ENCODE peak calls at places on chromosomes 2 and 18, in nine cellular contexts. One of them, this sample, is unnamed.

GRCh38 chr2:102092518-102092917 is 50.0 kb upstream of the IL1R1 start:
- DNase-seq in GM23338: no peak
- DNase-seq in HCT116: no peak
- DNase-seq in breast epithelium: no peak
- DNase-seq in cardiac muscle cell: no peak
- DNase-seq in lower lobe of right lung: no peak
- DNase-seq in cardiac fibroblast: no peak
- DNase-seq in AG10803: no peak
- DNase-seq in Peyer's patch: no peak
- DNase-seq in this sample: peak; percentile 52

GRCh38 chr18:543447-543846 is 36.7 kb upstream of the CETN1 start:
- DNase-seq in GM23338: no peak
- DNase-seq in HCT116: no peak
- DNase-seq in breast epithelium: no peak
- DNase-seq in cardiac muscle cell: no peak
- DNase-seq in lower lobe of right lung: no peak
- DNase-seq in cardiac fibroblast: no peak
- DNase-seq in AG10803: no peak
- DNase-seq in Peyer's patch: no peak
- DNase-seq in this sample: no peak

GRCh38 chr2:71831208-71831577 is 316.5 kb downstream of the CYP26B1 start:
- DNase-seq in GM23338: no peak
- DNase-seq in HCT116: no peak
- DNase-seq in breast epithelium: no peak
- DNase-seq in cardiac muscle cell: peak; percentile 62
- DNase-seq in lower lobe of right lung: no peak
- DNase-seq in cardiac fibroblast: peak; percentile 79
- DNase-seq in AG10803: peak; percentile 95
- DNase-seq in Peyer's patch: no peak
- DNase-seq in this sample: peak; percentile 69

GRCh38 chr18:23970161-23971153 is 44.1 kb upstream of the TTC39C start:
- DNase-seq in GM23338: no peak
- DNase-seq in HCT116: no peak
- DNase-seq in breast epithelium: no peak
- DNase-seq in cardiac muscle cell: no peak
- DNase-seq in lower lobe of right lung: no peak
- DNase-seq in cardiac fibroblast: no peak
- DNase-seq in AG10803: no peak
- DNase-seq in Peyer's patch: peak; percentile 80
- DNase-seq in this sample: no peak

GRCh38 chr2:105454801-105455485 is 56.1 kb upstream of the FHL2 start:
- DNase-seq in GM23338: peak; percentile 69
- DNase-seq in HCT116: peak; percentile 69
- DNase-seq in breast epithelium: peak; percentile 47
- DNase-seq in cardiac muscle cell: peak; percentile 77
- DNase-seq in lower lobe of right lung: peak; percentile 50
- DNase-seq in cardiac fibroblast: peak; percentile 94
- DNase-seq in AG10803: peak; percentile 82
- DNase-seq in Peyer's patch: no peak
- DNase-seq in this sample: peak; percentile 81

GRCh38 chr2:219079417-219079816 is 18.7 kb upstream of the IHH start:
- DNase-seq in GM23338: no peak
- DNase-seq in HCT116: no peak
- DNase-seq in breast epithelium: no peak
- DNase-seq in cardiac muscle cell: peak; percentile 44
- DNase-seq in lower lobe of right lung: no peak
- DNase-seq in cardiac fibroblast: peak; percentile 25
- DNase-seq in AG10803: peak; percentile 24
- DNase-seq in Peyer's patch: no peak
- DNase-seq in this sample: no peak

GRCh38 chr2:235347691-235348090 is 146.2 kb upstream of the AGAP1 start:
- DNase-seq in GM23338: no peak
- DNase-seq in HCT116: peak; percentile 74
- DNase-seq in breast epithelium: no peak
- DNase-seq in cardiac muscle cell: peak; percentile 73
- DNase-seq in lower lobe of right lung: no peak
- DNase-seq in cardiac fibroblast: peak; percentile 87
- DNase-seq in AG10803: peak; percentile 86
- DNase-seq in Peyer's patch: no peak
- DNase-seq in this sample: peak; percentile 64

GRCh38 chr2:234991793-234992192 is 40.0 kb downstream of the SH3BP4 start:
- DNase-seq in GM23338: no peak
- DNase-seq in HCT116: no peak
- DNase-seq in breast epithelium: no peak
- DNase-seq in cardiac muscle cell: peak; percentile 32
- DNase-seq in lower lobe of right lung: no peak
- DNase-seq in cardiac fibroblast: no peak
- DNase-seq in AG10803: peak; percentile 66
- DNase-seq in Peyer's patch: no peak
- DNase-seq in this sample: no peak

GRCh38 chr18:77804382-77804781 is 554.7 kb downstream of the GALR1 start:
- DNase-seq in GM23338: no peak
- DNase-seq in HCT116: no peak
- DNase-seq in breast epithelium: no peak
- DNase-seq in cardiac muscle cell: no peak
- DNase-seq in lower lobe of right lung: no peak
- DNase-seq in cardiac fibroblast: no peak
- DNase-seq in AG10803: no peak
- DNase-seq in Peyer's patch: no peak
- DNase-seq in this sample: no peak

GRCh38 chr2:160742679-160743078 is 249.1 kb upstream of the RBMS1 start:
- DNase-seq in GM23338: no peak
- DNase-seq in HCT116: no peak
- DNase-seq in breast epithelium: no peak
- DNase-seq in cardiac muscle cell: peak; percentile 21
- DNase-seq in lower lobe of right lung: peak; percentile 49
- DNase-seq in cardiac fibroblast: peak; percentile 76
- DNase-seq in AG10803: peak; percentile 59
- DNase-seq in Peyer's patch: no peak
- DNase-seq in this sample: peak; percentile 64

DNA sequence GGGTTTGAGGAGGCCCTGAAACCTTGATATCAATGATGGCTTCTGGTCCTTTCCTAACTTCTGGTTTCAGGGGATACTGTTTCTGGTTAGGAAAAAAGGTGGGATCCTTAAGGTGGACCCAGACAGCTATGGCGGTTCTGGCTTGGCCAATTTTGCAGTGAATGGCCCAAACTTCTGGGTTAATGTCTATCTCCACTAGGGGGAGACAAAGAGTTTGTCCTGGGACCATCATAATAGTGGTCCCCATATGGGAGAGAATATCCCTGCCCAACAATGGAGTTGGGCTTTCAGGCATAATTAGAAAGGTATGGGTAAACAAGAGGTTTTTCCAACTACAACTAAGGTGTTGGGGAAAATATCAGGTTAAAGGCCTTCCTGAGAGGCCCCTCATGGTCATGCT is 273.5 kb downstream of the CALCRL start:
- DNase-seq in GM23338: peak; percentile 24
- DNase-seq in HCT116: no peak
- DNase-seq in breast epithelium: no peak
- DNase-seq in cardiac muscle cell: peak; percentile 7
- DNase-seq in lower lobe of right lung: no peak
- DNase-seq in cardiac fibroblast: peak; percentile 17
- DNase-seq in AG10803: no peak
- DNase-seq in Peyer's patch: no peak
- DNase-seq in this sample: no peak
- TF ChIP-seq CTCF in GM23338: peak; percentile 63
- TF ChIP-seq CTCF in HCT116: peak; percentile 3
- TF ChIP-seq CTCF in breast epithelium: no peak
- TF ChIP-seq CTCF in cardiac muscle cell: peak; percentile 50
- TF ChIP-seq CTCF in lower lobe of right lung: no peak
- TF ChIP-seq CTCF in cardiac fibroblast: peak; percentile 52
- TF ChIP-seq CTCF in AG10803: peak; percentile 46
- TF ChIP-seq CTCF in Peyer's patch: no peak
- TF ChIP-seq CTCF in this sample: peak; percentile 55

DNA sequence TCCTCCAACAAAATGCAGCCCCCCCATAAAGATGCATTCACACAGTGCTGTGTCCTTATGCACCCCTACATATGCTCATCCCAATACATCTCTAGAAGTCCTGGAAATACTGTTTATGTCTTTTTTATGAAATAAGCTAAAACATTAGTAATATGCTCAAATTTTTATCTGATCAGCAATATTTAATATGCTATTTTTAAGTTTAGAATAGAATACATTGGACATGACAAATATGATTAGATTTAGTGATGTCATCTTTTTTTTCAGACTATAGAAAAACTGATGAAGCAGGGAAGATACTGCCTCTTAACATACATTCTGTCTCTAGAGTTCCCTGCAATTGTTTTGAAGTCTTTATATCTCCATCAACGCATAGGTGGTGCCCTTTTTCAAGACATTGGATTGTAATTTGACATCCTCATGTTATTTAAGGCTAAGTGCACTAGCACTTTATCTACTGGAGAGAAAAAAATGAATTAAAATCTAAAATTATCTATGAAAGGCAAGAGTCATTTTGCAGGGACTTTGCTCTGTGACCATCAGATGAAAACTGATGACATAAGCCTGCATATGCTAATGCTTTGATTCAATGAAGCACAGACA is 395.3 kb downstream of the LPIN1 start:
- DNase-seq in GM23338: no peak
- DNase-seq in HCT116: no peak
- DNase-seq in breast epithelium: no peak
- DNase-seq in cardiac muscle cell: no peak
- DNase-seq in lower lobe of right lung: no peak
- DNase-seq in cardiac fibroblast: no peak
- DNase-seq in AG10803: no peak
- DNase-seq in Peyer's patch: no peak
- DNase-seq in this sample: no peak
- H3K4me3 ChIP-seq in GM23338: no peak overlapping the region
- H3K4me3 ChIP-seq in HCT116: no peak overlapping the region
- H3K4me3 ChIP-seq in breast epithelium: no peak overlapping the region
- H3K4me3 ChIP-seq in cardiac muscle cell: no peak overlapping the region
- H3K4me3 ChIP-seq in lower lobe of right lung: no peak overlapping the region
- H3K4me3 ChIP-seq in cardiac fibroblast: no peak overlapping the region
- H3K4me3 ChIP-seq in AG10803: no peak overlapping the region
- H3K4me3 ChIP-seq in Peyer's patch: no peak overlapping the region
- H3K4me3 ChIP-seq in this sample: no peak overlapping the region

DNA sequence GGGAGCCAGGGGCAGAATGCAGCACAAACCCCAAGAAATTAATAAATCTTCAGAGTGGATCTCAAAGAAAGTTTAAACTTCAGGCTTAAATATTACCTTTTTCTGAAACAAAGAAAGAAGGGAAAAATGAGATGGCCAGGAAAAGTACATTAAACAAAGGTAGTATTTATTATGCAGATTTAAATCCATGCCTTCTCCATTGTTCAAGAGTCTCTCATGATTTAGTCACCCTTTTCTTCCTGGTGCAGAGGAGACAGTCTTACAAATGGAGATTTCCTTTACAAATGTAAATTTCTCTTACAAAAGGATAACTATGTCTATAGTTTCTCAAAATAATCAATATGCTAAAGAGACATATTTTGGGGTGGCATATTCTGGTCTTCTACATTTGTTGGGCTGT is 33.4 kb upstream of the PPM1B start:
- DNase-seq in GM23338: peak; percentile 81
- DNase-seq in HCT116: no peak
- DNase-seq in breast epithelium: no peak
- DNase-seq in cardiac muscle cell: no peak
- DNase-seq in lower lobe of right lung: no peak
- DNase-seq in cardiac fibroblast: peak; percentile 10
- DNase-seq in AG10803: no peak
- DNase-seq in Peyer's patch: no peak
- DNase-seq in this sample: no peak
- TF ChIP-seq CTCF in GM23338: no peak
- TF ChIP-seq CTCF in HCT116: no peak
- TF ChIP-seq CTCF in breast epithelium: no peak
- TF ChIP-seq CTCF in cardiac muscle cell: no peak
- TF ChIP-seq CTCF in lower lobe of right lung: no peak
- TF ChIP-seq CTCF in cardiac fibroblast: no peak
- TF ChIP-seq CTCF in AG10803: no peak
- TF ChIP-seq CTCF in Peyer's patch: no peak
- TF ChIP-seq CTCF in this sample: no peak

DNA sequence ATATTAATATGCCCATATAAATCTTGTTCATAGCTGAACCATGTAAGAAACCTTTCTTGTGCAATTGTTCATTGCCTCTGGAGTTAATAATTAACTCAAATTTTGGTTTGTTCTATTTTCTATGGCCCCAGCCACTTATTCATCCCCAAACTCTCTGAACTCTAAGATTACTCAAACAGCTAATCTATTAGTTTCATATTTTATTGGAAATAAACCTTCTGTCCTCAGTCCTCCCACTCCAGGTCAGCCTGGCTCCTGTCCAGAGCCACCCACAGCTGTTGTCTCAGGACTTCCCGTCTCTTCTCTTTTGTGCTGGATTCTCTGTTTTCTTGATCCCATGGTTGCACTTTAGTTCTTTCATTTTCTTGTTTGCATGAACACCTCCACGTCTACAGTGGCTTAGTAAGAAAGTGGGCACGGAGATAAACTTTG is 4.4 kb upstream of the RNF103 start:
- DNase-seq in GM23338: no peak
- DNase-seq in HCT116: no peak
- DNase-seq in breast epithelium: no peak
- DNase-seq in cardiac muscle cell: no peak
- DNase-seq in lower lobe of right lung: peak; percentile 53
- DNase-seq in cardiac fibroblast: no peak
- DNase-seq in AG10803: no peak
- DNase-seq in Peyer's patch: no peak
- DNase-seq in this sample: no peak
- H3K4me3 ChIP-seq in GM23338: no peak overlapping the region
- H3K4me3 ChIP-seq in HCT116: no peak overlapping the region
- H3K4me3 ChIP-seq in breast epithelium: no peak overlapping the region
- H3K4me3 ChIP-seq in cardiac muscle cell: no peak overlapping the region
- H3K4me3 ChIP-seq in lower lobe of right lung: no peak overlapping the region
- H3K4me3 ChIP-seq in cardiac fibroblast: no peak overlapping the region
- H3K4me3 ChIP-seq in AG10803: no peak overlapping the region
- H3K4me3 ChIP-seq in Peyer's patch: no peak overlapping the region
- H3K4me3 ChIP-seq in this sample: no peak overlapping the region

GRCh38 chr18:36372902-36373301 is 75.4 kb downstream of the FHOD3 start:
- DNase-seq in GM23338: no peak
- DNase-seq in HCT116: no peak
- DNase-seq in breast epithelium: peak; percentile 46
- DNase-seq in cardiac muscle cell: peak; percentile 97
- DNase-seq in lower lobe of right lung: no peak
- DNase-seq in cardiac fibroblast: peak; percentile 93
- DNase-seq in AG10803: peak; percentile 96
- DNase-seq in Peyer's patch: no peak
- DNase-seq in this sample: peak; percentile 29
- TF ChIP-seq CTCF in GM23338: no peak
- TF ChIP-seq CTCF in HCT116: no peak
- TF ChIP-seq CTCF in breast epithelium: no peak
- TF ChIP-seq CTCF in cardiac muscle cell: peak; percentile 57
- TF ChIP-seq CTCF in lower lobe of right lung: no peak
- TF ChIP-seq CTCF in cardiac fibroblast: peak; percentile 40
- TF ChIP-seq CTCF in AG10803: peak; percentile 49
- TF ChIP-seq CTCF in Peyer's patch: no peak
- TF ChIP-seq CTCF in this sample: no peak

This sample was measured in fibroblast of villous mesenchyme.